ENCODE peak calls at places on chromosomes 6 and 20, in ten cellular contexts. G is stomach; X is IMR-90; L is fibroblast of lung; W is HepG2; K is ovary; Y is effector memory CD4-positive, alpha-beta T cell; B is HCT116; O is lower lobe of right lung; R is psoas muscle. A is an unnamed sample.
A peak's percentile ranks its signal among the peaks of the same experiment; 100 is the strongest.

GRCh38 chr6:130293800-130294199 is 71.0 kb upstream of the SAMD3 start:
- DNase-seq in O (no peak), L (peak; percentile 62), K (no peak), R (no peak), X (peak; percentile 77), G (no peak), W (peak; percentile 23), Y (peak; percentile 6), B (peak; percentile 45), A (no peak)

GRCh38 chr6:47134476-47135189 is 92.5 kb upstream of the ADGRF1 start:
- DNase-seq in L (peak; percentile 99), B (peak; percentile 88), W (peak; percentile 91), K (no peak), G (no peak), X (peak; percentile 96), R (no peak), O (no peak), Y (no peak), A (no peak)

GRCh38 chr6:85551264-85551663 is 42.4 kb downstream of the SNX14 start:
- DNase-seq in R (no peak), K (no peak), Y (no peak), L (no peak), G (no peak), B (no peak), W (no peak), O (no peak), X (no peak), A (no peak)

GRCh38 chr6:33430991-33431879 is 11.4 kb downstream of the SYNGAP1 start:
- DNase-seq in B (no peak), K (peak; percentile 82), G (peak; percentile 43), X (peak; percentile 65), O (peak; percentile 71), Y (peak; percentile 76), R (peak; percentile 75), L (peak; percentile 71), W (peak; percentile 46), A (peak; percentile 66)

GRCh38 chr6:12490904-12491571 is 200.9 kb downstream of the EDN1 start:
- DNase-seq in K (no peak), L (peak; percentile 98), G (no peak), Y (no peak), R (no peak), X (peak; percentile 93), O (no peak), W (no peak), B (no peak), A (no peak)

GRCh38 chr6:163485388-163485851 is 70.9 kb downstream of the QKI start:
- DNase-seq in G (no peak), L (no peak), B (no peak), X (peak; percentile 2), Y (no peak), O (no peak), W (no peak), R (no peak), K (no peak), A (no peak)

GRCh38 chr20:56626367-56627121 is 2.6 kb upstream of the TFAP2C start:
- DNase-seq in R (no peak), G (no peak), B (peak; percentile 10), Y (no peak), W (no peak), X (no peak), L (peak; percentile 21), K (no peak), O (no peak), A (no peak)

GRCh38 chr6:143205983-143206382 is 145.3 kb downstream of the AIG1 start:
- DNase-seq in W (no peak), X (peak; percentile 22), B (no peak), G (no peak), O (no peak), L (peak; percentile 67), R (no peak), Y (no peak), K (no peak), A (no peak)

GRCh38 chr6:27836783-27837635 is 75.2 kb downstream of the OR2B2 start:
- DNase-seq in B (peak; percentile 76), X (peak; percentile 87), K (peak; percentile 64), R (peak; percentile 54), O (peak; percentile 52), G (peak; percentile 62), W (peak; percentile 86), L (peak; percentile 86), Y (peak; percentile 46), A (no peak)

GRCh38 chr6:49634080-49634810 is 2.4 kb downstream of the RHAG start:
- DNase-seq in K (no peak), X (no peak), R (no peak), G (no peak), W (no peak), Y (no peak), O (no peak), L (no peak), B (no peak), A (no peak)

GRCh38 chr6:163398104-163398503 is 16.4 kb upstream of the QKI start:
- DNase-seq in W (no peak), G (no peak), K (no peak), B (no peak), Y (no peak), R (no peak), O (no peak), X (no peak), L (peak; percentile 34), A (no peak)

GRCh38 chr6:90429713-90430112 is 133.1 kb upstream of the BACH2 start:
- DNase-seq in B (peak; percentile 29), R (no peak), W (no peak), O (no peak), X (no peak), G (no peak), Y (no peak), K (no peak), L (peak; percentile 15), A (no peak)

GRCh38 chr20:63011798-63012197 is 5.0 kb upstream of the BHLHE23 start:
- DNase-seq in W (no peak), O (no peak), L (no peak), Y (no peak), G (no peak), K (no peak), R (no peak), X (no peak), B (no peak), A (no peak)

GRCh38 chr6:150169609-150170008 is 26.8 kb downstream of the PPP1R14C start:
- DNase-seq in X (peak; percentile 81), W (no peak), K (no peak), Y (no peak), B (peak; percentile 16), O (no peak), G (no peak), L (peak; percentile 90), R (no peak), A (no peak)

DNA sequence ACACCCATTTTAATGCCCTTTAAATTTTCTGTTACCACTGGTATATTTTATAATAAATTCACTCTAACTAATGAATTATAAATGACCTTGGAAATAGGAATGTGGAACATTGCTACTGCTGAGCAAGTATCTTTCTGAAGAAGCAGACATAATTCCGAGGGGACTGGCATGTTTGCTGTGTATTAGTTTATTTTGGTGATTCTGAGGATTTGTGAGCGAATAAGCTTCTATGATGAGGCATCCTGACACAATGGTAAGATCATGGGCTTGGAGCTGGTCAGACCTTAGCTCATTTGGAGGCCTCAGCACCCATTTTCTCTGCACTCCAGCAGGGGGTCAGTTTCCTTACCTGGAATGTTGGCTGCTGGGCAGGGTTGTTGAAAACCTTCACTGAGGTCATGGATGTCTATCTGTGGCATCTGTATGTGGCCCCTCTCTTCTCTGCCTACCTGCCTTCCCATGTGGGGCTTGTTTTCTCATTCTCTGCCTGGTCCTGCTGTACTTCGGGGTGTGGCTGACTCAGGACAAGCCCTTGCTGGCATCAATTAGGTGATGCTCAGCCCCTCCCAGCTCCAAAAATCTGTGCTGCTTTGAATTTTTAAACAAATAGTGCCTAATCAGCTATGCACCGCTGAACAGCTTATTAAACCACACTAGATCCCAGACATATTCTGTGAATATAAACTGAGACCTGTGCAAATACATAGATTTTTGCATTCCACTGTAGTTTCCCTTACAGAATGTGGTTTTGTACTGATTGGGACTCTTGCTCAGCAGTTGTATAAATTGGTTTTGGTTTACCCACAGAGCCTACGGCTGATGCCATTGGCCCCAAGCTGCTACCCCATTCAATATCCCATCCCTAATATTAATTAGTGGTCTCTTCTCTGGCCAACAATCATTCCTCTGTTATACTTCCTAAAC is 10.7 kb downstream of the ARID1B start:
- DNase-seq in O (no peak), X (no peak), K (no peak), Y (no peak), G (no peak), R (no peak), B (no peak), L (peak; percentile 22), W (no peak), A (no peak)
- H3K27ac ChIP-seq in O (no peak overlapping the region), X (no peak overlapping the region), K (no peak overlapping the region), Y (no peak overlapping the region), G (no peak overlapping the region), R (no peak overlapping the region), B (no peak overlapping the region), L (no peak overlapping the region), W (no peak overlapping the region), A (no peak overlapping the region)

DNA sequence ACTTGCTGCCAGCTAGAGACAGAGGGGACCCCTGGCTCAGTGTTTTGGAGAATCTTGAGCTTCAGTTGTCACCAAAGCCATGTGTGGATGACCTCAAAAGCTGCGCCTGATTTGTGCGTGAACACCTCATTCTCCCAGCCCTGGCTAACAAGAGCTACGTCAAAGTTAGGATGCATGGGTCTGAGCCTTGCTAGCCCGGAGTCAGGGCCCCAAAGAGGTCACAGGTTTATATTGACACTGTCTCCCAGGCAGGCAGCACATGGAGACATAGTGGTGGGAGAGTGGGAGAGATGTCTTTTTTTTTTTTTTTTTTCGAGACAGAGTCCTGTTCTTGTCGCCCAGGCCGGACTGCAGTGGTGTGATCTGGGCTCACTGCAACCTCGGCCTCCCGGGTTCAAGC is 36.1 kb upstream of the DUSP22 start:
- DNase-seq in X (no peak), W (peak; percentile 42), G (no peak), Y (no peak), K (no peak), B (no peak), R (no peak), L (no peak), O (no peak), A (no peak)
- H3K27ac ChIP-seq in X (no peak overlapping the region), W (no peak overlapping the region), G (no peak overlapping the region), Y (no peak overlapping the region), K (no peak overlapping the region), B (no peak overlapping the region), R (no peak overlapping the region), L (no peak overlapping the region), O (no peak overlapping the region), A (no peak overlapping the region)

GRCh38 chr20:24627291-24627690 is 157.9 kb downstream of the SYNDIG1 start:
- DNase-seq in W (no peak), K (no peak), R (no peak), B (no peak), X (no peak), Y (no peak), L (no peak), G (no peak), O (no peak), A (no peak)
- H3K27ac ChIP-seq in W (no peak overlapping the region), K (no peak overlapping the region), R (no peak overlapping the region), B (no peak overlapping the region), X (no peak overlapping the region), Y (no peak overlapping the region), L (no peak overlapping the region), G (no peak overlapping the region), O (no peak overlapping the region), A (no peak overlapping the region)

DNA sequence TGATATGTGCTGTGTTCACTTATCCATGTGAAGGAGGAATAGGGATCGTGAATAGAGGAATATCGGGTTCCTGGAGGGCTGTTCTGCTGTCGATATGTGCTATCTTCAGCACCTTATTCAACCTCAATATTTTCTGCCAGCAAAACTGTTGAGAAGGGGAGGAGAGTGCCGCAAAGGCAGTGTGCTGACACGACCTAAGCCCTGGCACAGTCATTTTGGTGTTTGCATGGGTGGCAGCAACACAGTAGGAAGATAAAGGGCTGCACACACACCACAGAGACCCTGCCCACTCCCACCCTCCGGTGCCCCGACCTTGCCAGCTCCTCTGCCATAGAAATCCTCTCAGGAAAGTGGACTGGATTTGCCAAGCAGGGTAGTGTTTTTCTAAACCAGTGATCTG is 47.0 kb downstream of the ZDHHC14 start:
- DNase-seq in O (no peak), X (no peak), R (peak; percentile 42), Y (no peak), K (no peak), B (no peak), G (no peak), W (no peak), L (no peak), A (no peak)
- H3K27ac ChIP-seq in O (no peak overlapping the region), X (no peak overlapping the region), R (peak overlapping the region; percentile 65), Y (no peak overlapping the region), K (no peak overlapping the region), B (peak overlapping the region; percentile 15), G (no peak overlapping the region), W (no peak overlapping the region), L (no peak overlapping the region), A (no peak overlapping the region)

A was measured in caudate nucleus.